ENCODE peak calls at places on chromosome 7, in eight cellular contexts. Z is psoas muscle, D is IMR-90, V is kidney epithelial cell, P is brain microvascular endothelial cell, B is fibroblast of pulmonary artery, G is left ventricle myocardium inferior, L is B cell. R is an unnamed sample.

GRCh38 chr7:75611557-75612178 is 119.5 kb downstream of the SPDYE5 start:
- DNase-seq in Z (peak), D (no peak), V (no peak), P (no peak), B (no peak), G (peak), L (no peak), R (no peak)

GRCh38 chr7:74449809-74450397 is 3.8 kb upstream of the GTF2IRD1 start:
- DNase-seq in Z (no peak), D (peak), V (no peak), P (peak), B (peak), G (peak), L (peak), R (peak)

GRCh38 chr7:25954395-25954794 is 197.6 kb upstream of the NFE2L3 start:
- DNase-seq in Z (no peak), D (no peak), V (no peak), P (no peak), B (no peak), G (no peak), L (no peak), R (no peak)

GRCh38 chr7:1412322-1413261 is 46.7 kb downstream of the MICALL2 start:
- DNase-seq in Z (peak), D (peak), V (no peak), P (peak), B (peak), G (peak), L (peak), R (peak)

GRCh38 chr7:27172823-27173411 is 1.2 kb downstream of the HOXA10 start:
- DNase-seq in Z (no peak), D (no peak), V (no peak), P (no peak), B (no peak), G (peak), L (no peak), R (no peak)

GRCh38 chr7:111242361-111242760 is 151.4 kb downstream of the LRRN3 start:
- DNase-seq in Z (no peak), D (no peak), V (no peak), P (no peak), B (no peak), G (no peak), L (no peak), R (no peak)

GRCh38 chr7:80950550-80950967 is 31.7 kb upstream of the SEMA3C start:
- DNase-seq in Z (no peak), D (no peak), V (no peak), P (no peak), B (peak), G (no peak), L (no peak), R (no peak)

GRCh38 chr7:68787586-68787985 is 810.7 kb upstream of the AUTS2 start:
- DNase-seq in Z (no peak), D (no peak), V (no peak), P (no peak), B (no peak), G (no peak), L (no peak), R (no peak)

GRCh38 chr7:474605-475424 is 44.8 kb downstream of the PDGFA start:
- DNase-seq in Z (no peak), D (no peak), V (no peak), P (no peak), B (no peak), G (peak), L (peak), R (no peak)

GRCh38 chr7:99848420-99849216 is 20.8 kb downstream of the CYP3A43 start:
- DNase-seq in Z (no peak), D (no peak), V (no peak), P (no peak), B (no peak), G (no peak), L (no peak), R (no peak)

GRCh38 chr7:102426268-102427031 is 6.9 kb upstream of the ORAI2 start:
- DNase-seq in Z (no peak), D (no peak), V (no peak), P (no peak), B (no peak), G (no peak), L (peak), R (no peak)

GRCh38 chr7:23373151-23374004 is 74.2 kb downstream of the MALSU1 start:
- DNase-seq in Z (no peak), D (peak), V (no peak), P (no peak), B (peak), G (no peak), L (peak), R (no peak)

GRCh38 chr7:155941688-155942087 is 129.4 kb upstream of the SHH start:
- DNase-seq in Z (no peak), D (no peak), V (no peak), P (no peak), B (no peak), G (no peak), L (no peak), R (no peak)

GRCh38 chr7:43511769-43512515 is 71.0 kb upstream of the STK17A start:
- DNase-seq in Z (no peak), D (no peak), V (no peak), P (no peak), B (no peak), G (no peak), L (no peak), R (no peak)

GRCh38 chr7:25238056-25238745 is 9.9 kb upstream of the NPVF start:
- DNase-seq in Z (no peak), D (no peak), V (no peak), P (no peak), B (no peak), G (no peak), L (no peak), R (no peak)

GRCh38 chr7:77830649-77831355 is 32.2 kb downstream of the PHTF2 start:
- DNase-seq in Z (no peak), D (peak), V (no peak), P (no peak), B (no peak), G (no peak), L (no peak), R (no peak)

GRCh38 chr7:144786522-144786921 is 49.3 kb downstream of the TPK1 start:
- DNase-seq in Z (no peak), D (no peak), V (no peak), P (no peak), B (no peak), G (no peak), L (no peak), R (no peak)
- TF ChIP-seq CTCF in Z (no peak), D (no peak), V (peak), P (peak), B (peak), G (no peak), L (peak), R (no peak)

GRCh38 chr7:135706038-135706742 is 21.8 kb downstream of the SLC13A4 start:
- DNase-seq in Z (peak), D (no peak), V (no peak), P (no peak), B (no peak), G (no peak), L (no peak), R (no peak)
- TF ChIP-seq CTCF in Z (no peak), D (no peak), V (no peak), P (no peak), B (no peak), G (no peak), L (no peak), R (no peak)

GRCh38 chr7:158409816-158410330 is 177.8 kb downstream of the PTPRN2 start:
- DNase-seq in Z (no peak), D (no peak), V (no peak), P (no peak), B (no peak), G (no peak), L (no peak), R (no peak)

GRCh38 chr7:158409120-158409519 is 178.5 kb downstream of the PTPRN2 start:
- DNase-seq in Z (no peak), D (no peak), V (no peak), P (no peak), B (no peak), G (no peak), L (no peak), R (no peak)

GRCh38 chr7:158406817-158407216 is 180.8 kb downstream of the PTPRN2 start:
- DNase-seq in Z (no peak), D (no peak), V (no peak), P (no peak), B (no peak), G (no peak), L (no peak), R (no peak)

GRCh38 chr7:158406364-158406763 is 181.3 kb downstream of the PTPRN2 start:
- DNase-seq in Z (no peak), D (no peak), V (no peak), P (no peak), B (no peak), G (no peak), L (no peak), R (no peak)

DNA sequence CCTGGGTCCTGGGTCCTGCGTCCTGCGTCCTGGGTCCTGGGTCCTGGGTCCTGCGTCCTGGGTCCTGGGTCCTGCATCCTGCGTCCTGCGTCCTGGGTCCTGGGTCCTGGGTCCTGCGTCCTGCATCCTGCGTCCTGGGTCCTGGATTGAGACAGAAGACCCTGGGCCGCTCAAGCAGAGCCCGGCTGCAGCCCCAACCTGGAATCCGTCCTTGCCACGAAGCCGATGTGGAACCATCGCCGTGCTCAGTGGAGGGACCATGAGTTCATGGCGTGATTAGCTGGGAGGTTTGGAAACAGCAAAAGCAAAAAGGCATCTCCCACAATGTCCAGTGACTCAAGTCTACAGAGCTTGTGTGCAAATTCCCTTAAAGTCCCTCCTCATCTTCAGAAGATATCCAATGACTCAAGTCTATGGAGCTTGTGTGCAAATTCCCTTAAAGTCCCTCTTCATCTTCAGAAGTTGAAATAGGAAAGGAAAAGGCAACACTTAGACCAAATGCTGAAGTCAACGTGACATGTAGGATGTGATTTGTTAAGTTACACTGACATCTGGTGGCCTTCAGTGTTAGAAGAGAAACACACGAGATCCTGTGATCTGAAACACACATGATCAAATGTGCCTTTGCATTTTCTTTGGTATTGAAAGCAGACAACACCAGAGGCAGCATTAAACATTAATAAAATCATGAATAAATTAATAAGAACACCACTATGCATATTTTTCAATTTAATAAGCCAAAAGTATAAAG is 179.9 kb downstream of the PTPRN2 start:
- DNase-seq in Z (no peak), D (no peak), V (no peak), P (peak), B (peak), G (no peak), L (no peak), R (peak)
- TF ChIP-seq CTCF in Z (no peak), D (no peak), V (peak), P (no peak), B (peak), G (peak), L (no peak), R (peak)

GRCh38 chr7:42238709-42239395 is 1.8 kb upstream of the GLI3 start:
- DNase-seq in Z (peak), D (peak), V (peak), P (peak), B (peak), G (no peak), L (no peak), R (peak)

GRCh38 chr7:42237891-42238531 is 1.0 kb upstream of the GLI3 start:
- DNase-seq in Z (peak), D (peak), V (no peak), P (no peak), B (peak), G (peak), L (no peak), R (peak)

GRCh38 chr7:42235734-42236133 is 1.3 kb downstream of the GLI3 start:
- DNase-seq in Z (no peak), D (no peak), V (no peak), P (no peak), B (no peak), G (no peak), L (no peak), R (peak)

GRCh38 chr7:42236266-42237161 is 495 bp downstream of the GLI3 start:
- DNase-seq in Z (peak), D (peak), V (no peak), P (peak), B (peak), G (peak), L (no peak), R (peak)

GRCh38 chr7:42237162-42237821 is at the start of gene GLI3:
- DNase-seq in Z (peak), D (peak), V (peak), P (peak), B (peak), G (peak), L (no peak), R (peak)
- TF ChIP-seq CTCF in Z (peak), D (peak), V (peak), P (peak), B (peak), G (peak), L (no peak), R (peak)

DNA sequence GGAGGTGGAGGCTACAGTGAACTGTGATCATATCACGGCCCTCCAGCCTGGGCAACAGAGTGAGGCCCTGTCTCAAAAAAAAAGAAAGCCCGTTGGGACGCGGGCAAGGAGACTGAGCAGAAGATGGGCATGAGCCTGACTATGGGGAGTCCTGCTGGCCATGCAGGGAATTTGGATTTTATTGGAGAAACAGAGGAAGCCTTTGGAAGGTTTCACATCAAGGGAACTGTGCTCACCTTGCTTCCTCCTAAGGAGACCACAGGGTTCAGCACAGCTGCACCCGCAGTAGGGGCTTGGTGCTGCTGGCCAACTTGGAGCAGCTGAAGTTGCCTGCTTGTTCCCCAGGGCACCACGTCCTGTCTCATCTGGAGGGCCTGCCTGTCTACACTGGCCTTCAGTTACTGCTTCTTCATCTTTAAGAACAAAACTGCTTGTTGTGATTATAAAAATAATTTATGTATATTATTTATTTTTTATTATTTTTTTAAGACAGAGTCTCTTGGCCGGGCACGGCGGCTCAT is 1.5 kb downstream of the IQCE start:
- DNase-seq in Z (no peak), D (no peak), V (no peak), P (no peak), B (peak), G (no peak), L (no peak), R (peak)
- TF ChIP-seq CTCF in Z (no peak), D (peak), V (peak), P (peak), B (peak), G (no peak), L (no peak), R (no peak)

DNA sequence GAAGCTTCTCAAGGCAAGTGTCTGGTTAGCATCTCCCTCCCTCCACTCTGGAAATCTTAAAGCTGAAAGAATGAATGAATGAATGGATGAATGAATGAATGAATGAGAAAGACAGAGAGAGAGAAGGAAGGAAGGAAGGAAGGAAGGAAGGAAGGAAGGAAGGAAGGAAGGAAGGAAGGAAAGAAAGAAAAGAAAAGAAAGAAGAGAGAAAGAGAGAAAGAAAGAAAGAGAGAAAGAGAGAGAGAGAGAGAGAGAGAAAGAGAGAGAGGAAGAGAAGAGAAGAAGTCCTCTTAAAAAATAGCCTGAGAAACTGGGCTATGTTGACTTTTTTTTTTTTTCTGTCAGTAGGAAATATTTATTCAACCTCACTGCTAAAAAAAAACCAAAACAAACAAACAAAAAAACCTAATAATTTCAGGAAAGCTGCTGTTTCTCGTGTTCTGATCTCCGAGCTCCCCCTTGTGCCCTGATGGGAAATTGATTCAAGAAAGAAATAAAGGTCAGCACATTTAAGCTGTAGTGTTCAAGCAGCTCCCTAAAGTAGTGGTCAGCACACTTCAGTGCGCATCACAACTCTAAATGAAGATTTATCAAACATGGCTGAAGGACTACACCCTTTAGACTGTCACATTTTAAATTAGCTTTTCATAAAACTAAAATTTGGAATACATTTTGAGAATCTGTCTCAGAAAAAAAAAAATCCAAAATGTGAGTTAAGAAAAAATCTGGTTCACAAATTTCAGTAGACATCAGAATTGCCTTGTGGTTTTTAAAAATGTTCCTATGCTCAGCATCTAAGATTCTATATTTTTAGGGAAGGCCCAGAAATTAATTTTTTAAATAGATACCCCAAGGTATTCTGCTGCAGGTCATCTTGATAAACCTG is 154.3 kb downstream of the ELAPOR2 start:
- DNase-seq in Z (no peak), D (peak), V (no peak), P (peak), B (peak), G (no peak), L (no peak), R (no peak)
- TF ChIP-seq CTCF in Z (peak), D (peak), V (peak), P (peak), B (peak), G (peak), L (peak), R (peak)